ENCODE peak calls at places on chromosomes 16 and 17, in nine cellular contexts. X, M, J, R, N, V, O, S and I are unnamed samples.
A peak's percentile ranks its signal among the peaks of the same experiment; 100 is the strongest.

GRCh38 chr17:27294689-27295630 is 1.0 kb downstream of the WSB1 start:
- DNase-seq in X (peak; percentile 83), M (peak; percentile 48), J (no peak), R (peak; percentile 48), N (peak; percentile 61), V (peak; percentile 87), O (peak; percentile 92), S (peak; percentile 28), I (peak; percentile 41)

GRCh38 chr17:29663155-29663554 is 40.4 kb upstream of the CORO6 start:
- DNase-seq in X (no peak), M (no peak), J (no peak), R (peak; percentile 42), N (no peak), V (peak; percentile 35), O (peak; percentile 56), S (no peak), I (no peak)

GRCh38 chr17:66221755-66222530 is 7.3 kb downstream of the APOH start:
- DNase-seq in X (no peak), M (no peak), J (no peak), R (no peak), N (no peak), V (no peak), O (no peak), S (no peak), I (no peak)

GRCh38 chr16:3606441-3606840 is 5.0 kb downstream of the SLX4 start:
- DNase-seq in X (no peak), M (no peak), J (no peak), R (no peak), N (no peak), V (no peak), O (no peak), S (no peak), I (no peak)

GRCh38 chr16:23025692-23026305 is 123.5 kb downstream of the USP31 start:
- DNase-seq in X (no peak), M (peak; percentile 67), J (no peak), R (no peak), N (no peak), V (no peak), O (no peak), S (no peak), I (no peak)

GRCh38 chr17:38440614-38441397 is 12.5 kb downstream of the ARHGAP23 start:
- DNase-seq in X (no peak), M (no peak), J (peak; percentile 81), R (peak; percentile 98), N (no peak), V (peak; percentile 88), O (no peak), S (no peak), I (no peak)

GRCh38 chr16:20904507-20905079 is 4.0 kb downstream of the LYRM1 start:
- DNase-seq in X (no peak), M (no peak), J (no peak), R (no peak), N (peak; percentile 30), V (no peak), O (no peak), S (no peak), I (peak; percentile 48)

GRCh38 chr17:48024149-48025039 is 13.2 kb downstream of the COPZ2 start:
- DNase-seq in X (peak; percentile 77), M (no peak), J (peak; percentile 82), R (peak; percentile 79), N (peak; percentile 57), V (peak; percentile 68), O (peak; percentile 85), S (peak; percentile 23), I (no peak)

GRCh38 chr16:30084096-30084815 is 7.5 kb downstream of the TBX6 start:
- DNase-seq in X (no peak), M (no peak), J (peak; percentile 25), R (no peak), N (no peak), V (no peak), O (no peak), S (no peak), I (no peak)

GRCh38 chr17:51745993-51746392 is 412.5 kb downstream of the CA10 start:
- DNase-seq in X (no peak), M (peak; percentile 58), J (no peak), R (no peak), N (no peak), V (no peak), O (peak; percentile 18), S (no peak), I (peak; percentile 48)

GRCh38 chr17:76119409-76120371 is 16.1 kb upstream of the EXOC7 start:
- DNase-seq in X (no peak), M (no peak), J (no peak), R (no peak), N (no peak), V (no peak), O (no peak), S (no peak), I (no peak)

GRCh38 chr16:58048914-58049696 is 23.6 kb downstream of the MMP15 start:
- DNase-seq in X (no peak), M (no peak), J (no peak), R (no peak), N (no peak), V (no peak), O (no peak), S (no peak), I (no peak)

GRCh38 chr16:57113042-57113453 is 20.7 kb downstream of the CPNE2 start:
- DNase-seq in X (no peak), M (no peak), J (no peak), R (no peak), N (no peak), V (no peak), O (no peak), S (no peak), I (no peak)

GRCh38 chr17:76275382-76276068 is 10.4 kb downstream of the UBALD2 start:
- DNase-seq in X (no peak), M (peak; percentile 36), J (peak; percentile 65), R (no peak), N (no peak), V (no peak), O (no peak), S (no peak), I (no peak)

GRCh38 chr17:78359216-78359935 is 501 bp downstream of the SOCS3 start:
- DNase-seq in X (peak; percentile 75), M (peak; percentile 90), J (no peak), R (peak; percentile 52), N (no peak), V (peak; percentile 51), O (peak; percentile 64), S (no peak), I (no peak)

GRCh38 chr17:77323413-77324171 is 182.8 kb downstream of the SEC14L1 start:
- DNase-seq in X (peak; percentile 88), M (peak; percentile 61), J (peak; percentile 84), R (peak; percentile 30), N (peak; percentile 38), V (no peak), O (peak; percentile 72), S (no peak), I (no peak)

GRCh38 chr17:75835315-75835987 is 8.8 kb downstream of the UNC13D start:
- DNase-seq in X (no peak), M (peak; percentile 84), J (peak; percentile 69), R (no peak), N (no peak), V (peak; percentile 71), O (no peak), S (no peak), I (no peak)

GRCh38 chr17:27990100-27990499 is 52.4 kb upstream of the NLK start:
- DNase-seq in X (no peak), M (no peak), J (no peak), R (no peak), N (no peak), V (no peak), O (no peak), S (no peak), I (no peak)

GRCh38 chr17:38600906-38601305 is 4.8 kb downstream of the SRCIN1 start:
- DNase-seq in X (no peak), M (no peak), J (no peak), R (peak; percentile 71), N (no peak), V (peak; percentile 82), O (no peak), S (no peak), I (no peak)

GRCh38 chr16:31242197-31242596 is 17.6 kb upstream of the ITGAM start:
- DNase-seq in X (no peak), M (no peak), J (no peak), R (no peak), N (no peak), V (no peak), O (no peak), S (no peak), I (peak; percentile 16)

GRCh38 chr17:49358638-49359247 is 3.3 kb downstream of the ZNF652 start:
- DNase-seq in X (no peak), M (no peak), J (no peak), R (peak; percentile 12), N (no peak), V (no peak), O (no peak), S (no peak), I (no peak)
- H3K27ac ChIP-seq in X (no peak overlapping the region), M (no peak overlapping the region), J (no peak overlapping the region), R (no peak overlapping the region), N (peak overlapping the region; percentile 28), V (peak overlapping the region; percentile 61), O (no peak overlapping the region), S (no peak overlapping the region), I (no peak overlapping the region)

GRCh38 chr17:2263183-2263954 is 40.2 kb downstream of the SMG6 start:
- DNase-seq in X (no peak), M (no peak), J (no peak), R (no peak), N (no peak), V (no peak), O (no peak), S (no peak), I (no peak)
- H3K27ac ChIP-seq in X (peak overlapping the region; percentile 66), M (no peak overlapping the region), J (no peak overlapping the region), R (no peak overlapping the region), N (peak overlapping the region; percentile 75), V (no peak overlapping the region), O (no peak overlapping the region), S (peak overlapping the region; percentile 63), I (no peak overlapping the region)

DNA sequence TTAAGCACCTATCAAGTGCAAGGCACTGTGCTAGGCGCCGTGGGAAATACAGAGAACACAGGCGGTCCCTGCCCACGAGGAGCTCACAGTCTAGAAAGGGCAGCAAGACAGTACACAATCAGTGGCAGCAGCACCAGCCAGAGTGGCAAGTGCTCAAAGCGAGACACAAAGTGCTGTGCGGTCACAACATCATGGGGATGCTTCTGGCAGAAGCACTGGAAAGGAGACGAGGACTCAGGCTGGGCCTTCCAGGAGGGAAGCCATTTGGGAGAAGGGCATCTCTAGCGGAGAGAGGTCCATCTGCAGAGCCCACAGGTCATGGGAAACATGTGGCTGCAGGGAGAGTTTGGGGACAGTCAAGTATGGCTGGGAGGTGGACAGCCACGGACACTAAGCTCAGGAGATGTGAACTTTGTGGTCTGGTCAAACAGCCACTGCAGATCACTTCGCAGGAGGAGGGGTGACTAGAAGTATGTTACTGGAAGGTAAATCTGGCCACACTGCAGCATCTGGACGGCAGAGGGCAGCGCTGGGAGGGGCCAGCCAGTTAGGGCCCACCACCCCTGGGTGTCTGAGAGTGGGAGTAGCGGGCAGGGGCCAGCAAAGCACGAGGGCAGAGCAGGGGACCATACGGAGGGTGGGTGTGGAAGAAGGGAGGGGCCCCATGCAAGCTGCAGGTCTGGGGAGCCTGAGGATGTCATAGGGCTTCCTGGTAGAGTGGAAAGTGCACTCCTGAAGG is 71.1 kb downstream of the N4BP1 start:
- DNase-seq in X (no peak), M (peak; percentile 59), J (no peak), R (no peak), N (no peak), V (peak; percentile 45), O (no peak), S (no peak), I (no peak)
- H3K27ac ChIP-seq in X (peak overlapping the region; percentile 70), M (no peak overlapping the region), J (no peak overlapping the region), R (no peak overlapping the region), N (peak overlapping the region; percentile 76), V (no peak overlapping the region), O (no peak overlapping the region), S (peak overlapping the region; percentile 78), I (peak overlapping the region; percentile 74)

GRCh38 chr16:17391715-17392114 is 79.0 kb downstream of the XYLT1 start:
- DNase-seq in X (no peak), M (no peak), J (no peak), R (no peak), N (no peak), V (no peak), O (no peak), S (no peak), I (no peak)
- H3K27ac ChIP-seq in X (no peak overlapping the region), M (no peak overlapping the region), J (no peak overlapping the region), R (no peak overlapping the region), N (no peak overlapping the region), V (no peak overlapping the region), O (no peak overlapping the region), S (no peak overlapping the region), I (no peak overlapping the region)